ENCODE peak calls at places on chromosomes 3 and 15, in seven cellular contexts. D, Y, B, N, U, G and J are unnamed samples.

GRCh38 chr3:159586587-159587202 is 401.9 kb upstream of the IL12A start:
- DNase-seq in D (no peak), Y (no peak), B (no peak), N (peak), U (no peak), G (peak), J (no peak)

GRCh38 chr3:11832964-11833621 is 13.6 kb downstream of the TAMM41 start:
- DNase-seq in D (peak), Y (no peak), B (no peak), N (no peak), U (no peak), G (no peak), J (no peak)

GRCh38 chr3:36647423-36647853 is 116.9 kb downstream of the DCLK3 start:
- DNase-seq in D (no peak), Y (no peak), B (no peak), N (no peak), U (no peak), G (no peak), J (no peak)

GRCh38 chr3:107710851-107711250 is 188.1 kb downstream of the BBX start:
- DNase-seq in D (peak), Y (no peak), B (no peak), N (peak), U (peak), G (no peak), J (no peak)

GRCh38 chr15:31392761-31393401 is 66.2 kb downstream of the KLF13 start:
- DNase-seq in D (peak), Y (no peak), B (no peak), N (no peak), U (no peak), G (no peak), J (peak)

GRCh38 chr3:111227216-111227615 is 155.6 kb downstream of the NECTIN3 start:
- DNase-seq in D (no peak), Y (no peak), B (no peak), N (peak), U (no peak), G (no peak), J (no peak)

GRCh38 chr3:120449701-120450216 is 1.0 kb downstream of the FSTL1 start:
- DNase-seq in D (no peak), Y (no peak), B (no peak), N (peak), U (no peak), G (no peak), J (no peak)

GRCh38 chr3:127791221-127791913 is 30.9 kb downstream of the MGLL start:
- DNase-seq in D (no peak), Y (no peak), B (peak), N (peak), U (no peak), G (peak), J (no peak)

GRCh38 chr3:171185359-171185758 is 158.8 kb upstream of the SLC2A2 start:
- DNase-seq in D (no peak), Y (no peak), B (no peak), N (no peak), U (no peak), G (no peak), J (no peak)

GRCh38 chr15:55710286-55710685 is 32.7 kb downstream of the PRTG start:
- DNase-seq in D (no peak), Y (no peak), B (no peak), N (no peak), U (no peak), G (no peak), J (no peak)

GRCh38 chr15:81215531-81215930 is 18.9 kb downstream of the IL16 start:
- DNase-seq in D (no peak), Y (no peak), B (no peak), N (no peak), U (no peak), G (no peak), J (no peak)

GRCh38 chr3:141360888-141361598 is 7.3 kb upstream of the ZBTB38 start:
- DNase-seq in D (peak), Y (no peak), B (no peak), N (peak), U (no peak), G (peak), J (no peak)
- TF ChIP-seq CTCF in D (peak), Y (peak), B (peak), N (peak), U (peak), G (peak), J (peak)

GRCh38 chr3:73874596-73874995 is 249.9 kb upstream of the PDZRN3 start:
- DNase-seq in D (no peak), Y (no peak), B (no peak), N (no peak), U (no peak), G (no peak), J (no peak)

GRCh38 chr3:73863546-73864079 is 238.9 kb upstream of the PDZRN3 start:
- DNase-seq in D (no peak), Y (no peak), B (no peak), N (no peak), U (no peak), G (no peak), J (no peak)

GRCh38 chr3:73867524-73867923 is 242.8 kb upstream of the PDZRN3 start:
- DNase-seq in D (no peak), Y (no peak), B (no peak), N (no peak), U (no peak), G (no peak), J (no peak)

DNA sequence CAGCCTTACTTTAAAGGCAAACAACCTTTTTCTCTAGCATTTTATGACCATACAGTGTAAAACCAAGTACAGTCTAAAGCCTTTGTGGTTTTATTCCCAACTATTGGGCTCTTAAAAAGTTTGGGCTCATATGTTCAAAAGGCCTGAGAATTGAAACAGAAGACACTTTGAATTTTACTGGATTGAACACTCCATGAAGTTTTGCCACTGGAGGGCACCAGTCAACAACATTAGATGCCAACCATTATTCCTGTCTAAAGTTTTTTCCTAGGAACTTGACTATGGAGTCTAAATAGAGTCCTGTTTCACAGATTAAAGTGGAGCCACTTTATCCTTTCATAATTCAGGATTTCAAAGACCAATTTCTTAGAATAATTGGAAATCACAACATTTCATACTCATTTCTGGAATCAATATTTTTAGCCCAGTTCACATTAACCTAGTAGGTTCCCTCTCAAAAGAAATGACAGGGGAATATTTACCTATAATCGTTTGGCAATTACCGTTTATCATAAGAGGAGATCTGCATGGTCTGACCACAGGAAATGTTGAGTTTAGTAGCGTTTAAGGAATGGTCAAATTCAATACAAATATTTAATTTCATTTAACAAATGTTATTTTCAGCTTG is 244.1 kb upstream of the PDZRN3 start:
- DNase-seq in D (peak), Y (no peak), B (peak), N (peak), U (no peak), G (peak), J (no peak)
- TF ChIP-seq CTCF in D (peak), Y (no peak), B (peak), N (peak), U (peak), G (no peak), J (no peak)

DNA sequence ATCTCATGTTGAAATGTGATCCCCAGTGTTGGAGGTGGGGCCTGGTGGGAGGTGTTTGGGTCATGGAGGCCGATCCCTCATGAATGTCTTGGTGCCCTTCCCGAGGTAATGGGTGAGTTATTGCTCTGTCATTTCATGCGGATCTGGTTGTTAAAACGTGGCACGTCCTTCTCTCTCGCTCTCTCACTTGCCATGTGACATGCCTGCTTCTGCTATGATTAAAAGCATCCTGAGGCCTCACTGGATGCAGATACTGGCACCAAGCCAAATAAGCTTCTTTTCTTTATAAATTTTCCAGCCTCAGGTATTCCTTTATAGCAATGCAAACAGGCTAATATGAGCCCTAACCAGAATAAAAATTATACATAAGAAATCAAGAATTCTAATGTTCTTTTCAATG is 31.7 kb upstream of the HACD2 start:
- DNase-seq in D (no peak), Y (no peak), B (no peak), N (no peak), U (no peak), G (no peak), J (no peak)
- TF ChIP-seq CTCF in D (no peak), Y (no peak), B (no peak), N (no peak), U (no peak), G (no peak), J (no peak)

DNA sequence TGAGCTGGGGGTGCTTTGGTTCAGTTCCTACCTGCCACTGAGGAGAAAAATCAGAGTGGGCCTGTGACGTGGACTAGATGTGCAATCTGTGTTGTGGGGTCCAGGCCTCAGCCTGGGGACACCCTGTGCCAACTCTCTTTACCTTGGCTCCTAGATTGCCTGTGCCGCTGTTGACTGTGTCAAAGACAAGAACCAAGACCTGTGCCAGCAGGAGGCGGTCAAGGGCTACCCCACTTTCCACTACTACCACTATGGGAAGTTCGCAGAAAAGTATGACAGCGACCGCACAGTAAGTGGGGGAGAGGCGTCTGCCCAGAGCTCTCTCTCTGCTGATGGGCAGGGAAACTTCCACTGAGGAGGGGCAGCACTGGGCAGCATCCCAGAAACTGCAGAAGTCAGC is 40.6 kb upstream of the SEC22A start:
- DNase-seq in D (no peak), Y (no peak), B (no peak), N (no peak), U (no peak), G (no peak), J (no peak)
- TF ChIP-seq CTCF in D (no peak), Y (no peak), B (peak), N (peak), U (no peak), G (no peak), J (no peak)

GRCh38 chr15:91142097-91142744 is 42.2 kb downstream of the SV2B start:
- DNase-seq in D (no peak), Y (no peak), B (peak), N (peak), U (no peak), G (peak), J (no peak)
- TF ChIP-seq CTCF in D (peak), Y (no peak), B (peak), N (peak), U (no peak), G (peak), J (no peak)

DNA sequence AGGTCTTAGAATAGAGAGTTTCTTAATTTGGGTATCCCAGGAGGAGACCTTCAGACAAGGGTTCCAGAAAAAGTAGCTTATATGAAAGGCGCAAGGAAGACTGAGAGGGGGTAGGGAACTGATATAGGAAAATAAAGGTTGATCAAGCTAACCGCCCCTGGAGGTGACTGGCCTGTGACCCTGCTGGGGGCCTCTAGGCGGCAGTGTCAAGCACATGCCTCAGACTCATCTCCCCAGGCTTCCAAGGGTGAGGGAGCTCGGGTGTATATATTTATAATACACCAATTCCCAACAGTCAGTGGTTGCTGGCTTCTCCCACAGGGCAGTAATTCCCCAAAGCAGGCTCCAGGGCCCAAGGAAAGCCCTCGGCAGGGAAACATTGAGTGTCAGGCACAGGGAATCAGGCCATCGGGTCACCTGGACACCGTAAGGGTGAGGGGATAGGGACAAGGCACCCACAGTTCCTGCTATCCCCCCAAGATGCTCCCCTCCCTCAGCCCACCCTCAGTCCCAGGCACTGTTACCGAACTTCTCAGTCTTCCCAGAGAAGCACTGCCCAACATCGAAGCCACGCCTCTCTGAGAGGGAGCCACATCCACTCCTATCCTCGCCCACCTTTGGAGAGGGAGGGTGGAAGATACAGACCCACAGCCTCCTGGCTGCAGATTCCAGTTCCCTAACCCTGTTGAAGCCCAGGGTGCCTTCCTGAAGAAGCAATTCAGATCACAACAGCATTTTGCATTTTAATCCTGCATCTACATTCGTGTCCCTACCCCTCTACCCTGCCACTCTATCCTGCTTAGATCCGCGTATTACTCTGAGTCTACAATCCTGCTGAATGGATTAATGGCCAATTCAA is 19.5 kb upstream of the CAV3 start:
- DNase-seq in D (no peak), Y (no peak), B (no peak), N (no peak), U (no peak), G (peak), J (peak)
- TF ChIP-seq CTCF in D (no peak), Y (no peak), B (peak), N (peak), U (no peak), G (peak), J (no peak)

GRCh38 chr15:34366271-34367043 is 539 bp downstream of the LPCAT4 start:
- DNase-seq in D (peak), Y (peak), B (peak), N (peak), U (peak), G (peak), J (peak)
- TF ChIP-seq CTCF in D (no peak), Y (no peak), B (no peak), N (no peak), U (no peak), G (no peak), J (no peak)

GRCh38 chr3:131553495-131554247 is 50.9 kb upstream of the MRPL3 start:
- DNase-seq in D (no peak), Y (no peak), B (no peak), N (no peak), U (no peak), G (no peak), J (no peak)

GRCh38 chr3:131547585-131547984 is 44.8 kb upstream of the MRPL3 start:
- DNase-seq in D (no peak), Y (no peak), B (no peak), N (no peak), U (no peak), G (no peak), J (no peak)

GRCh38 chr3:131551761-131552160 is 49.0 kb upstream of the MRPL3 start:
- DNase-seq in D (no peak), Y (no peak), B (no peak), N (no peak), U (no peak), G (no peak), J (no peak)

GRCh38 chr3:131550562-131551188 is 47.9 kb upstream of the MRPL3 start:
- DNase-seq in D (no peak), Y (no peak), B (no peak), N (no peak), U (no peak), G (no peak), J (no peak)

DNA sequence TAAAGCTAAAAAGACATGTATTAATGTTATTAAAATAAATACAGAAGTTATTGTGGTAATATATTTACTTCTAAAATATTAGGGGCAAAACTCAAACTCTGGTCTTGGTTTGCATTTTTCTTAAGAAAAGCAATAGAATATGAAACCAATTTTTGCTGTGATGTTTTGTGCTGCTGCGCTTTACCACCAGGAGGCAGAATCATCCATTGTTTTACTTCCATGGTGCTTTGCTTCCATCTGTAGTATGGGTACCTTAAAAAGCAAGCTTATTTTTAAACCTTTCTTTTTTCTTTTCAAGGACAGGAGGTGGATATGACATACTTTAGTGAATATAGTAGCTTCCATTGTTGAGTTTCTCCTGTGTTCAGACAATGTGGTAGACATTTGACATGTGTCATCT is 46.6 kb upstream of the MRPL3 start:
- DNase-seq in D (no peak), Y (no peak), B (peak), N (no peak), U (no peak), G (peak), J (no peak)
- TF ChIP-seq CTCF in D (no peak), Y (no peak), B (peak), N (peak), U (no peak), G (peak), J (no peak)

GRCh38 chr15:85708402-85708932 is 86.3 kb downstream of the KLHL25 start:
- DNase-seq in D (peak), Y (no peak), B (no peak), N (no peak), U (no peak), G (no peak), J (no peak)
- TF ChIP-seq CTCF in D (no peak), Y (no peak), B (no peak), N (no peak), U (no peak), G (no peak), J (no peak)

GRCh38 chr3:51538459-51539290 is at the start of gene RAD54L2:
- DNase-seq in D (peak), Y (peak), B (peak), N (peak), U (peak), G (peak), J (peak)
- TF ChIP-seq CTCF in D (no peak), Y (no peak), B (peak), N (peak), U (no peak), G (no peak), J (no peak)